ENCODE peak calls at places on chromosomes 5 and 9, in five cellular contexts. R is H1, K is HepG2, W is GM12878, J is K562. D is an unnamed sample.

GRCh38 chr5:75668988-75669760 is 48.1 kb downstream of the POC5 start:
- DNase-seq in R (no peak), K (peak; percentile 39), W (peak; percentile 78), J (peak; percentile 75), D (no peak)

GRCh38 chr5:112735702-112736101 is 2.0 kb upstream of the APC start:
- DNase-seq in R (no peak), K (no peak), W (no peak), J (no peak), D (no peak)

GRCh38 chr9:124038790-124039633 is 27.4 kb downstream of the LHX2 start:
- DNase-seq in R (no peak), K (no peak), W (no peak), J (no peak), D (no peak)

GRCh38 chr9:109641079-109641659 is 138.8 kb upstream of the PALM2AKAP2 start:
- DNase-seq in R (no peak), K (no peak), W (no peak), J (no peak), D (no peak)

GRCh38 chr9:123778232-123778902 is 151.6 kb downstream of the DENND1A start:
- DNase-seq in R (no peak), K (no peak), W (no peak), J (no peak), D (no peak)

GRCh38 chr5:173618927-173619519 is 2.6 kb upstream of the BOD1 start:
- DNase-seq in R (no peak), K (peak; percentile 54), W (peak; percentile 47), J (peak; percentile 69), D (peak; percentile 79)

GRCh38 chr5:127587246-127587917 is 61.5 kb upstream of the CTXN3 start:
- DNase-seq in R (no peak), K (no peak), W (no peak), J (no peak), D (no peak)

GRCh38 chr9:131635285-131635684 is 90.0 kb downstream of the PRRT1B start:
- DNase-seq in R (peak; percentile 39), K (peak; percentile 80), W (no peak), J (peak; percentile 88), D (peak; percentile 29)

GRCh38 chr5:60583598-60583997 is 116.4 kb downstream of the DEPDC1B start:
- DNase-seq in R (no peak), K (no peak), W (no peak), J (no peak), D (no peak)

GRCh38 chr5:139644001-139644456 is 4.1 kb upstream of the CXXC5 start:
- DNase-seq in R (no peak), K (no peak), W (no peak), J (no peak), D (no peak)

GRCh38 chr5:147484708-147485020 is 25.2 kb downstream of the DPYSL3 start:
- DNase-seq in R (no peak), K (no peak), W (no peak), J (no peak), D (no peak)

GRCh38 chr9:107043886-107044285 is 180.9 kb downstream of the ZNF462 start:
- DNase-seq in R (no peak), K (no peak), W (no peak), J (no peak), D (no peak)

GRCh38 chr9:135960328-135961276 is 571 bp downstream of the UBAC1 start:
- DNase-seq in R (no peak), K (no peak), W (no peak), J (no peak), D (peak; percentile 53)

GRCh38 chr9:111975709-111976108 is 79.1 kb downstream of the UGCG start:
- DNase-seq in R (peak; percentile 15), K (peak; percentile 38), W (peak; percentile 39), J (no peak), D (peak; percentile 62)

GRCh38 chr9:134966270-134966669 is 48.6 kb upstream of the FCN1 start:
- DNase-seq in R (no peak), K (no peak), W (no peak), J (no peak), D (no peak)

GRCh38 chr5:78598973-78599372 is 49.6 kb downstream of the LHFPL2 start:
- DNase-seq in R (no peak), K (no peak), W (no peak), J (no peak), D (no peak)

GRCh38 chr5:181241393-181241975 is 2.2 kb downstream of the RACK1 start:
- DNase-seq in R (no peak), K (peak; percentile 90), W (no peak), J (no peak), D (no peak)

GRCh38 chr5:133882107-133882695 is 86.2 kb downstream of the C5orf15 start:
- DNase-seq in R (no peak), K (no peak), W (no peak), J (no peak), D (no peak)

GRCh38 chr5:179420476-179420875 is 75.2 kb upstream of the ADAMTS2 start:
- DNase-seq in R (no peak), K (no peak), W (no peak), J (no peak), D (no peak)

GRCh38 chr9:83458530-83458929 is 79.7 kb downstream of the FRMD3 start:
- DNase-seq in R (no peak), K (no peak), W (no peak), J (no peak), D (no peak)

GRCh38 chr5:88674262-88675158 is 208.5 kb downstream of the MEF2C start:
- DNase-seq in R (no peak), K (no peak), W (no peak), J (no peak), D (peak; percentile 77)

GRCh38 chr5:147727200-147727599 is 55.3 kb downstream of the JAKMIP2 start:
- DNase-seq in R (no peak), K (no peak), W (no peak), J (no peak), D (no peak)

GRCh38 chr5:3392306-3392939 is 203.2 kb upstream of the IRX1 start:
- DNase-seq in R (no peak), K (no peak), W (no peak), J (peak; percentile 17), D (no peak)

DNA sequence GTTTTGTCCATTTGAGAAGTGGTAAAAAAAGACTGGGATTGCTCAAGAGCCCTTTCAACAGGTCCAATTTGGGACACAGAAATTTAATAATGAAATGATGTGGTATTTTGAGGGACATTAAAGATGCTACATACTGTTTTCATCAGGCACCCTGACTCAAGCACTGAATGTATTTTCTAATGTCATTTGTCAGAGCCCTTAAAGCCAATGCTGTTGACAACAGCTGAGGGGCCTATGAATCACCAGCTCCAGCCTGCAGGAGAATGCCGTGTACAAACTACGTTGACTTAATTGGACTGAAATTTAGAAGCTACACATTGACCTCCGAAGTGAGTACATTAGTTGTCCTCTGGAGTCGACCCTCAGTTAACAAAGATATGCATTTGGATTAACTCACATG is 147.4 kb upstream of the PIK3R1 start:
- DNase-seq in R (no peak), K (no peak), W (no peak), J (no peak), D (no peak)
- TF ChIP-seq EZH2 in R (no peak), K (no peak), W (no peak), J (no peak), D (no peak)

DNA sequence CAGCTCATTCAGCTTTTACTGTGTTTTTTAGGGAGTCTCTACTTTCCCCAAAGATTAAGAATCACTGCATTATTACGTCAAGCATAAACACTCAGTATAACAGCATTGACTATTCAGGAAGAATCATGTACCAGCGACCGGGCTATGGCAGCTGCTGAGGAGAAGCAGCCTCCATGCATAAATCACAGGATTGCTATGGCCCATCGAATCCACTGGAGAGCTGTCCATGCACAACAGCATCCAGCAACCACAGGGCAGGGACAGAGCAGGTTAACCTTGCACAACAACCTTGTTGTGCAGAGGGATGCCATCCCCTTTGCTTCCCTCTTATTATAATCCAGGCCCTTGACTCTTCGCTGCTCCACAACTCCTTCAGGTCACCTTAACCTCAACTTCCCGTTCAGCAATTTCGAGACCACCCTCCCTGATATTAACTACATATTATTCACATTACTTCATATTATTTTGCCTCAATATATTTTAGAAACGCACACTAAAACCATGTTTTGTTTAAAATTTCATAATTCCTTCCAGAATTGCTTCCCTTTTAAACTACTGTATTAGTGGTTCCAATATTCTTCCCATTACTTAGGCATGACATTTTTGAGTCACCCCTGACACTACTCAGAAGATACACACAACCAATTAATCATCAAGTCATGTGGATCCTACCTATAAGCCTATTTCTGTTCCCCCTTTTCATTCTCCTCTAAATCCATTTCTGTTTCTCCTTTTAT is 991 bp downstream of the IARS1 start:
- DNase-seq in R (no peak), K (peak; percentile 18), W (no peak), J (no peak), D (no peak)
- TF ChIP-seq CREB1 in R (no peak), K (no peak), W (no peak), J (no peak), D (no peak)

DNA sequence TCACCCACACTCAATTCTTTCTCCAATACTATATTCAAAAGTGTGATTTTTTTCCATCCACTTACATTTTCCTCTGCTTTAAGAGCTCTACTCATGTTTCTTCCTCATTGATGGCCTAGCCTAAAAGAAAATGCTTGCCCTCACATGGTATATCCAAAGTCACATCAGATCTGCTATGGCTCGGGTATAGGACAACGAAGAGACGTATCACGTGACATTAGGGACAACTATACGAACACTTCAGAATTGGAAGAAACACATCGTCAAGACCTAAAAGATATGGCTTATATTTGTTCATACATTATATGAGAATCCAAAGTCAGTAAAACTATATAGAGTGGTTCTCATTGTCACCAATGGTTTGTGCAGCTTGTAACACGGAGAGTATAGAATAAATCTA is 8.2 kb upstream of the ISL1 start:
- DNase-seq in R (no peak), K (no peak), W (no peak), J (no peak), D (no peak)
- TF ChIP-seq EZH2 in R (no peak), K (no peak), W (no peak), J (no peak), D (no peak)

GRCh38 chr5:73311291-73312110 is 137.1 kb downstream of the FOXD1 start:
- DNase-seq in R (no peak), K (no peak), W (no peak), J (no peak), D (peak; percentile 62)
- TF ChIP-seq CREB1 in R (peak; percentile 8), K (no peak), W (no peak), J (no peak), D (no peak)

DNA sequence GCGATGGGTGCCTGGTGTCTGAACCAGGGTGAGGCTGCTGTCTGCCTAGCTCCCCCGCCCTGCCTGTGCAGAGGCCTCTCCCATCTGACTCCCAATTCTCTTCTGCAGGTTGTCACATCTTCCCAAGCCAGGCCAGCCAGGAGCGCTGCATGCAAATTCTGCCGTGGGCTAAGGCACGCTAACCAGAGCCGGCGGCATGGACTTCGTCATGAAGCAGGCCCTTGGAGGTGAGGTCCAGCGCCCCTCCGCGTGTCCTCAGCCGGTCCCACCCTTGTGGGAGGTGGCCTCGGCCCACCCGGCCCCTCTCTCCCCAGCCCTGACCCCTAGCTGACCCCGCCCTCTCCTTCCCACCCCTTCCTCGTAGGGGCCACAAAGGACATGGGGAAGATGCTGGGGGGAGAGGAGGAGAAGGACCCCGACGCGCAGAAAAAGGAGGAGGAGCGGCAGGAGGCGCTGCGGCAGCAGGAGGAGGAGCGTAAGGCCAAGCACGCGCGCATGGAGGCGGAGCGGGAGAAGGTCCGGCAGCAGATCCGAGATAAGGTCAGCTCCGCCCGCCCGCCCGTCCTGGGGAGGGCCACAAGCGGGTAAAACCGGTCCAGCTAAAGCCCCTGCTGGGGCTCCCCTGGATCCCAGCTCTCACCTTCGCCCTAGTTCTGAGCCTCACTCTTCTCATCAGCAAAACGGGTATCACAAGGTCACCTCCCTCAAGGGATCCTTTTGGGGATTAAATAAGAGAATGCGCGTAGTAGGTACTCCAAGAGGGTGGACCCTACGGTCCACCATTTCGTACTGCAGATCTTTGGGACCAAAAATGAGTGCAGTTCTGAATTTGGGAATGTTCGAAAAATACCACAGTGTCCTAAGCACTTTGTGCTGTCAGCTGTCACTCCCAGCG is 7.4 kb downstream of the CPLX2 start:
- DNase-seq in R (no peak), K (no peak), W (no peak), J (peak; percentile 86), D (peak; percentile 85)
- TF ChIP-seq EZH2 in R (no peak), K (no peak), W (no peak), J (no peak), D (no peak)

D was measured in GM23338.